ENCODE peak calls at places on chromosomes 2 and 18, in four cellular contexts. D is coronary artery; A is activated CD4-positive, alpha-beta memory T cell treated with anti-CD3 and anti-CD28 coated beads for 36 hours; B is memory B cell. O is an unnamed sample.

GRCh38 chr2:113169002-113169530 is 4.7 kb upstream of the PSD4 start:
- DNase-seq in A (peak), D (no peak), B (peak), O (no peak)

GRCh38 chr2:21117688-21118087 is 6.1 kb upstream of the TDRD15 start:
- DNase-seq in D (no peak), B (no peak), A (no peak), O (no peak)

GRCh38 chr2:167336213-167336612 is 447.9 kb downstream of the XIRP2 start:
- DNase-seq in A (no peak), B (no peak), D (no peak), O (no peak)

GRCh38 chr2:229220254-229220653 is 50.8 kb downstream of the PID1 start:
- DNase-seq in D (no peak), B (no peak), A (no peak), O (no peak)

GRCh38 chr2:69948032-69948962 is 13.1 kb downstream of the ASPRV1 start:
- DNase-seq in B (no peak), A (no peak), D (no peak), O (no peak)

GRCh38 chr2:230938098-230938497 is 13.1 kb upstream of the GPR55 start:
- DNase-seq in D (no peak), A (no peak), B (no peak), O (no peak)

GRCh38 chr2:39413063-39413722 is 23.9 kb downstream of the MAP4K3 start:
- DNase-seq in A (no peak), B (no peak), D (no peak), O (peak)

GRCh38 chr18:61870151-61870550 is 22.7 kb downstream of the RNF152 start:
- DNase-seq in B (no peak), D (no peak), A (no peak), O (peak)

GRCh38 chr2:126912201-126912600 is 13.5 kb downstream of the TEX51 start:
- DNase-seq in A (no peak), B (no peak), D (no peak), O (no peak)